ENCODE peak calls at places on chromosomes 16 and 17, in four cellular contexts. S is A549; X is CD4-positive, alpha-beta T cell; B is AG09319. G is an unnamed sample.
A peak's percentile ranks its signal among the peaks of the same experiment; 100 is the strongest.

GRCh38 chr17:39563476-39563875 is 44.2 kb downstream of the NEUROD2 start:
- DNase-seq in X (no peak), S (no peak), B (no peak), G (no peak)

GRCh38 chr17:8366231-8366630 is 10.3 kb downstream of the KRABD2 start:
- DNase-seq in B (peak; percentile 25), S (no peak), X (no peak), G (no peak)

GRCh38 chr16:56266981-56267607 is 75.8 kb downstream of the GNAO1 start:
- DNase-seq in B (no peak), X (no peak), S (no peak), G (no peak)

GRCh38 chr17:49674507-49674906 is 3.4 kb downstream of the SPOP start:
- DNase-seq in X (no peak), S (no peak), B (no peak), G (no peak)

GRCh38 chr17:48236681-48237134 is 129.1 kb downstream of the SNX11 start:
- DNase-seq in B (no peak), S (peak; percentile 82), X (no peak), G (no peak)

GRCh38 chr17:36935681-36936454 is 1.4 kb upstream of the LHX1 start:
- DNase-seq in B (no peak), S (peak; percentile 72), X (no peak), G (no peak)

GRCh38 chr16:54326266-54326662 is 39.7 kb upstream of the IRX3 start:
- DNase-seq in X (no peak), B (no peak), S (no peak), G (no peak)

GRCh38 chr17:823501-823902 is 41.3 kb downstream of the MRM3 start:
- DNase-seq in S (no peak), X (no peak), B (no peak), G (no peak)

GRCh38 chr16:29986231-29986630 is 9.2 kb downstream of the HIRIP3 start:
- DNase-seq in X (no peak), B (no peak), S (no peak), G (no peak)

GRCh38 chr17:42131971-42132370 is 9.4 kb downstream of the HSPB9 start:
- DNase-seq in S (no peak), B (no peak), X (no peak), G (no peak)

GRCh38 chr17:6413073-6413472 is 21.8 kb downstream of the AIPL1 start:
- DNase-seq in X (no peak), B (no peak), S (peak; percentile 65), G (no peak)

GRCh38 chr16:50301626-50302471 is 35.5 kb downstream of the ADCY7 start:
- DNase-seq in X (no peak), S (peak; percentile 47), B (no peak), G (no peak)

GRCh38 chr16:66662445-66663194 is 33.9 kb downstream of the CMTM4 start:
- DNase-seq in X (no peak), S (peak; percentile 56), B (no peak), G (no peak)

GRCh38 chr16:86747761-86748160 is 169.4 kb downstream of the FOXL1 start:
- DNase-seq in X (no peak), B (no peak), S (no peak), G (no peak)

GRCh38 chr17:48791128-48792032 is 25.6 kb downstream of the TTLL6 start:
- DNase-seq in S (peak; percentile 92), X (no peak), B (peak; percentile 68), G (peak; percentile 65)

GRCh38 chr17:65198653-65199382 is 61.6 kb downstream of the RGS9 start:
- DNase-seq in X (no peak), B (peak; percentile 31), S (peak; percentile 73), G (no peak)

GRCh38 chr16:17370233-17371013 is 100.3 kb downstream of the XYLT1 start:
- DNase-seq in B (no peak), S (no peak), X (no peak), G (no peak)

GRCh38 chr16:77660311-77660710 is 62.0 kb upstream of the NUDT7 start:
- DNase-seq in S (peak; percentile 36), B (peak; percentile 25), X (no peak), G (no peak)

GRCh38 chr17:29796652-29797051 is 133.4 kb downstream of the SSH2 start:
- DNase-seq in X (no peak), S (no peak), B (no peak), G (no peak)

GRCh38 chr16:57744646-57744903 is 9.0 kb downstream of the KATNB1 start:
- DNase-seq in X (no peak), S (no peak), B (no peak), G (no peak)

GRCh38 chr16:56193951-56194726 is 2.9 kb downstream of the GNAO1 start:
- DNase-seq in X (peak; percentile 62), B (no peak), S (peak; percentile 53), G (peak; percentile 87)

GRCh38 chr17:69470702-69471101 is 56.2 kb downstream of the MAP2K6 start:
- DNase-seq in X (no peak), S (no peak), B (no peak), G (no peak)

GRCh38 chr17:3956983-3957382 is 7.3 kb downstream of the ATP2A3 start:
- DNase-seq in B (no peak), S (no peak), X (no peak), G (no peak)

GRCh38 chr16:4110065-4110464 is 6.2 kb downstream of the ADCY9 start:
- DNase-seq in B (no peak), X (no peak), S (no peak), G (no peak)

GRCh38 chr17:81833160-81833920 is at the start of gene MCRIP1:
- DNase-seq in B (peak; percentile 83), S (peak; percentile 97), X (peak; percentile 92), G (peak; percentile 96)
- TF ChIP-seq CTCF in B (no peak), S (no peak), X (no peak), G (no peak)

GRCh38 chr17:43171761-43172487 is 910 bp downstream of the NBR1 start:
- DNase-seq in S (peak; percentile 84), B (peak; percentile 78), X (no peak), G (no peak)
- TF ChIP-seq CTCF in S (peak; percentile 45), B (peak; percentile 27), X (peak; percentile 16), G (no peak)

GRCh38 chr17:81712468-81713003 is 452 bp downstream of the SLC25A10 start:
- DNase-seq in B (no peak), S (peak; percentile 63), X (no peak), G (no peak)
- TF ChIP-seq CTCF in B (no peak), S (peak; percentile 38), X (no peak), G (no peak)

DNA sequence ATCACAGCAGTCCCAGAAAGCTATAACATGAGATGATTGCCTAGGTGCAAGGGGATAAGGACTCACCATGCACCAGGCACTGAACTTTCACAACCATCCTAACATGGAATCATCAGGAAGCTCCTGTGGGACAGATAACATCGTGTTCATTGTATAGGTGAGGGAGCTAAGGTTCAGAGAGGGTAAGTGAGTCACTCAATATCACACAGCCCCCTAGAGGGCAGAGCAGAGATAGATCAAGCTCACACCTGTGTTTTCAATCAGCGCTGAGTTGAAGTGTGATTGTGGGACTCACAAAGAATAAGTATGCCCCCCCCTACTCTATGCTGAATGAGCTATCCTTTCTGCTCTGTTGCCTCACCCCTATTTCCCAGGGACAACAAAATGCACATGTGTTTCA is 377.7 kb upstream of the ERCC4 start:
- DNase-seq in X (no peak), S (no peak), B (no peak), G (no peak)
- TF ChIP-seq CTCF in X (no peak), S (no peak), B (no peak), G (no peak)

GRCh38 chr17:63436523-63437110 is 9.5 kb downstream of the CYB561 start:
- DNase-seq in B (no peak), X (no peak), S (peak; percentile 71), G (no peak)

GRCh38 chr17:63433746-63434591 is 12.1 kb downstream of the CYB561 start:
- DNase-seq in X (no peak), B (peak; percentile 89), S (peak; percentile 70), G (no peak)

GRCh38 chr17:63434951-63435571 is 11.0 kb downstream of the CYB561 start:
- DNase-seq in B (no peak), X (no peak), S (peak; percentile 62), G (no peak)

GRCh38 chr17:63437287-63438091 is 8.6 kb downstream of the CYB561 start:
- DNase-seq in B (no peak), X (no peak), S (no peak), G (no peak)

GRCh38 chr17:63435681-63436522 is 10.2 kb downstream of the CYB561 start:
- DNase-seq in B (no peak), X (no peak), S (no peak), G (no peak)
- TF ChIP-seq CTCF in B (no peak), X (no peak), S (no peak), G (no peak)

G was measured in mesothelial cell of epicardium.